ENCODE peak calls at places on chromosomes 13 and 19, in four cellular contexts. T, J, B and G are unnamed samples.

GRCh38 chr13:101945435-101945834 is 456.4 kb downstream of the FGF14 start:
- DNase-seq in T (no peak), B (no peak), J (no peak), G (no peak)

GRCh38 chr13:21045101-21045500 is 16.3 kb downstream of the LATS2 start:
- DNase-seq in T (no peak), B (no peak), J (no peak), G (no peak)

GRCh38 chr13:92734068-92734467 is 492.5 kb upstream of the GPC6 start:
- DNase-seq in B (no peak), T (no peak), J (no peak), G (no peak)

GRCh38 chr19:1616396-1616795 is 11.1 kb upstream of the UQCR11 start:
- DNase-seq in T (peak), B (peak), J (no peak), G (no peak)

GRCh38 chr13:45909089-45909488 is 57.5 kb upstream of the SIAH3 start:
- DNase-seq in T (no peak), B (no peak), J (no peak), G (no peak)

GRCh38 chr13:31008400-31009115 is 76.1 kb downstream of the TEX26 start:
- DNase-seq in B (no peak), T (no peak), J (no peak), G (no peak)

GRCh38 chr13:111210082-111210481 is 95.0 kb downstream of the ARHGEF7 start:
- DNase-seq in J (no peak), B (no peak), T (no peak), G (no peak)

GRCh38 chr13:75326173-75327131 is 155.5 kb downstream of the TBC1D4 start:
- DNase-seq in J (no peak), B (no peak), T (peak), G (no peak)

GRCh38 chr13:75219479-75220237 is 262.3 kb downstream of the TBC1D4 start:
- DNase-seq in T (peak), B (no peak), J (peak), G (no peak)

GRCh38 chr13:30679483-30680330 is 55.6 kb upstream of the ALOX5AP start:
- DNase-seq in B (no peak), T (peak), J (no peak), G (no peak)

GRCh38 chr13:99162962-99163361 is 37.7 kb upstream of the UBAC2 start:
- DNase-seq in T (no peak), J (no peak), B (no peak), G (no peak)

GRCh38 chr13:98476106-98476505 is 100.8 kb downstream of the STK24 start:
- DNase-seq in J (no peak), T (no peak), B (no peak), G (no peak)

GRCh38 chr19:31351212-31352193 is 2.3 kb upstream of the TSHZ3 start:
- DNase-seq in B (no peak), J (no peak), T (peak), G (no peak)

GRCh38 chr13:106536244-106537034 is 977 bp upstream of the EFNB2 start:
- DNase-seq in J (peak), T (peak), B (no peak), G (no peak)

GRCh38 chr19:55206664-55207500 is 2.4 kb downstream of the PTPRH start:
- DNase-seq in T (peak), J (no peak), B (peak), G (no peak)